ENCODE peak calls at places on chromosome 2, in six cellular contexts. R is stomach; Y is AG09319; B is anterior cingulate cortex; X is CD4-positive, alpha-beta T cell; U is effector CD4-positive, alpha-beta T cell. P is an unnamed sample.

GRCh38 chr2:39017314-39017713 is 103.5 kb downstream of the SOS1 start:
- DNase-seq in X (no peak), B (no peak), R (no peak), U (no peak), Y (no peak), P (no peak)

GRCh38 chr2:179886-180285 is 83.9 kb downstream of the SH3YL1 start:
- DNase-seq in R (no peak), Y (no peak), U (no peak), B (no peak), X (no peak), P (no peak)

GRCh38 chr2:25251461-25252273 is 83.3 kb upstream of the POMC start:
- DNase-seq in U (no peak), Y (no peak), X (peak), R (peak), B (no peak), P (no peak)

GRCh38 chr2:166057363-166058169 is 70.3 kb downstream of the SCN1A start:
- DNase-seq in U (no peak), X (no peak), R (no peak), Y (no peak), B (no peak), P (peak)

GRCh38 chr2:41870948-41871522 is 176.8 kb upstream of the PKDCC start:
- DNase-seq in B (no peak), Y (no peak), U (no peak), X (no peak), R (no peak), P (no peak)

GRCh38 chr2:241842620-241843211 is 16.0 kb downstream of the PDCD1 start:
- DNase-seq in Y (no peak), X (peak), U (peak), R (peak), B (no peak), P (no peak)

GRCh38 chr2:28430377-28430765 is 37.7 kb downstream of the FOSL2 start:
- DNase-seq in Y (no peak), U (no peak), R (no peak), X (no peak), B (no peak), P (no peak)

GRCh38 chr2:55011741-55012574 is 38.3 kb downstream of the RTN4 start:
- DNase-seq in U (no peak), B (no peak), R (no peak), Y (no peak), X (no peak), P (no peak)

GRCh38 chr2:120880381-120880780 is 144.7 kb downstream of the GLI2 start:
- DNase-seq in X (no peak), R (no peak), B (no peak), U (no peak), Y (no peak), P (no peak)

GRCh38 chr2:667332-668000 is 9.7 kb downstream of the TMEM18 start:
- DNase-seq in Y (no peak), X (no peak), U (no peak), R (no peak), B (no peak), P (no peak)

GRCh38 chr2:54709341-54709809 is 14.1 kb upstream of the EML6 start:
- DNase-seq in U (no peak), R (peak), X (no peak), B (no peak), Y (no peak), P (no peak)

GRCh38 chr2:112644155-112644932 is 1.4 kb upstream of the SLC20A1 start:
- DNase-seq in X (no peak), B (no peak), Y (no peak), U (no peak), R (no peak), P (no peak)

GRCh38 chr2:242085941-242086621 is 216.6 kb downstream of the RTP5 start:
- DNase-seq in B (no peak), R (peak), U (no peak), Y (no peak), X (no peak), P (no peak)

GRCh38 chr2:232387451-232388171 is 9.1 kb downstream of the ALPP start:
- DNase-seq in Y (no peak), B (no peak), U (no peak), R (no peak), X (no peak), P (no peak)